ENCODE peak calls at places on chromosomes 16 and 17, in six cellular contexts. J, Z, X, I, B and V are unnamed samples.

GRCh38 chr16:21656795-21657768 is 4.7 kb upstream of the IGSF6 start:
- DNase-seq in I (no peak), B (peak), Z (peak), J (peak), X (no peak), V (no peak)

GRCh38 chr17:79070266-79070880 is 4.3 kb upstream of the ENGASE start:
- DNase-seq in J (no peak), X (no peak), Z (no peak), B (no peak), I (no peak), V (no peak)

GRCh38 chr16:77896357-77896972 is 108.1 kb downstream of the VAT1L start:
- DNase-seq in B (no peak), Z (peak), J (no peak), I (no peak), X (no peak), V (no peak)

GRCh38 chr17:59329558-59330313 is 1.7 kb upstream of the YPEL2 start:
- DNase-seq in X (no peak), J (peak), Z (peak), I (peak), B (peak), V (no peak)

GRCh38 chr16:11056989-11057645 is 112.8 kb downstream of the CLEC16A start:
- DNase-seq in Z (no peak), J (no peak), X (no peak), I (no peak), B (no peak), V (no peak)

GRCh38 chr17:66976781-66977201 is 12.3 kb downstream of the CACNG4 start:
- DNase-seq in B (no peak), J (peak), I (no peak), Z (no peak), X (no peak), V (no peak)

GRCh38 chr16:88735616-88736015 is 29.3 kb downstream of the CTU2 start:
- DNase-seq in B (no peak), J (no peak), I (no peak), Z (no peak), X (no peak), V (no peak)

GRCh38 chr17:47686276-47686635 is 7.7 kb upstream of the TBKBP1 start:
- DNase-seq in J (no peak), Z (no peak), X (no peak), I (no peak), B (peak), V (no peak)

GRCh38 chr16:85369741-85370528 is 243.2 kb upstream of the GSE1 start:
- DNase-seq in X (peak), J (peak), Z (peak), B (no peak), I (peak), V (peak)

GRCh38 chr16:86986136-86986535 is 331.1 kb downstream of the C16orf95 start:
- DNase-seq in J (no peak), B (no peak), X (no peak), Z (no peak), I (no peak), V (no peak)

GRCh38 chr16:19524356-19524865 is 669 bp downstream of the CCP110 start:
- DNase-seq in B (no peak), X (no peak), J (no peak), Z (peak), I (no peak), V (no peak)

GRCh38 chr17:48441231-48441711 is 11.3 kb upstream of the SKAP1 start:
- DNase-seq in X (no peak), Z (no peak), I (no peak), B (no peak), J (no peak), V (no peak)

GRCh38 chr16:47460301-47460754 is 535 bp downstream of the ITFG1 start:
- DNase-seq in B (no peak), J (peak), Z (no peak), X (no peak), I (no peak), V (no peak)

GRCh38 chr16:11315499-11315898 is 29.8 kb upstream of the RMI2 start:
- DNase-seq in Z (no peak), I (no peak), J (peak), X (no peak), B (peak), V (no peak)

GRCh38 chr17:29111816-29112499 is 68.2 kb downstream of the MYO18A start:
- DNase-seq in X (no peak), J (peak), I (peak), Z (peak), B (peak), V (peak)

GRCh38 chr16:75216127-75216526 is 2.7 kb upstream of the CTRB1 start:
- DNase-seq in Z (no peak), I (peak), X (no peak), J (no peak), B (no peak), V (no peak)

GRCh38 chr16:88384222-88385111 is 1.7 kb downstream of the ZNF469 start:
- DNase-seq in Z (no peak), J (no peak), B (no peak), I (peak), X (no peak), V (no peak)

GRCh38 chr17:48834973-48835372 is 4.1 kb downstream of the CALCOCO2 start:
- DNase-seq in B (no peak), X (no peak), Z (no peak), I (no peak), J (no peak), V (no peak)

GRCh38 chr16:62068747-62069146 is 32.5 kb upstream of the CDH8 start:
- DNase-seq in X (no peak), J (peak), B (no peak), Z (no peak), I (no peak), V (no peak)

GRCh38 chr16:57091200-57091989 is 988 bp upstream of the CPNE2 start:
- DNase-seq in Z (peak), X (peak), J (peak), I (peak), B (peak), V (no peak)

GRCh38 chr16:87434146-87434667 is 42.1 kb downstream of the MAP1LC3B start:
- DNase-seq in B (no peak), J (no peak), X (no peak), Z (no peak), I (no peak), V (no peak)

GRCh38 chr16:63856537-63856936 is 1265.3 kb downstream of the CDH11 start:
- DNase-seq in X (no peak), I (no peak), J (no peak), Z (no peak), B (no peak), V (no peak)

GRCh38 chr16:48452991-48453760 is 68.0 kb upstream of the SIAH1 start:
- DNase-seq in Z (no peak), J (no peak), I (no peak), B (no peak), X (no peak), V (peak)

GRCh38 chr17:60390881-60391418 is 983 bp downstream of the USP32 start:
- DNase-seq in I (no peak), B (peak), Z (peak), X (no peak), J (peak), V (no peak)

GRCh38 chr16:24073321-24073720 is 182.8 kb upstream of the CACNG3 start:
- DNase-seq in Z (no peak), I (no peak), J (no peak), X (no peak), B (no peak), V (no peak)

GRCh38 chr17:47844814-47845453 is 3.9 kb upstream of the SCRN2 start:
- DNase-seq in X (no peak), I (no peak), Z (no peak), B (peak), J (peak), V (no peak)

GRCh38 chr16:86517652-86518258 is 7.4 kb downstream of the FOXF1 start:
- DNase-seq in I (no peak), J (peak), X (no peak), B (peak), Z (peak), V (peak)

GRCh38 chr17:11383157-11383556 is 142.1 kb downstream of the SHISA6 start:
- DNase-seq in J (no peak), Z (no peak), I (no peak), B (no peak), X (no peak), V (no peak)

GRCh38 chr17:64183815-64184397 is 54.0 kb upstream of the ERN1 start:
- DNase-seq in I (no peak), Z (no peak), J (peak), B (peak), X (no peak), V (no peak)

GRCh38 chr17:19348806-19349205 is 13.7 kb downstream of the B9D1 start:
- DNase-seq in I (no peak), Z (no peak), X (no peak), J (no peak), B (no peak), V (no peak)

GRCh38 chr17:41486809-41487530 is 2.7 kb downstream of the KRT36 start:
- DNase-seq in Z (peak), B (no peak), X (no peak), I (peak), J (no peak), V (peak)

GRCh38 chr17:74385201-74385600 is 17.9 kb downstream of the GPR142 start:
- DNase-seq in I (no peak), Z (no peak), X (no peak), B (no peak), J (no peak), V (no peak)

GRCh38 chr17:74379495-74380085 is 12.3 kb downstream of the GPR142 start:
- DNase-seq in J (peak), B (peak), Z (peak), I (peak), X (peak), V (peak)

GRCh38 chr17:74383140-74383539 is 15.8 kb downstream of the GPR142 start:
- DNase-seq in B (no peak), X (no peak), J (no peak), I (no peak), Z (no peak), V (no peak)

GRCh38 chr17:74380086-74380958 is 13.0 kb downstream of the GPR142 start:
- DNase-seq in B (no peak), I (no peak), J (peak), X (no peak), Z (no peak), V (peak)

DNA sequence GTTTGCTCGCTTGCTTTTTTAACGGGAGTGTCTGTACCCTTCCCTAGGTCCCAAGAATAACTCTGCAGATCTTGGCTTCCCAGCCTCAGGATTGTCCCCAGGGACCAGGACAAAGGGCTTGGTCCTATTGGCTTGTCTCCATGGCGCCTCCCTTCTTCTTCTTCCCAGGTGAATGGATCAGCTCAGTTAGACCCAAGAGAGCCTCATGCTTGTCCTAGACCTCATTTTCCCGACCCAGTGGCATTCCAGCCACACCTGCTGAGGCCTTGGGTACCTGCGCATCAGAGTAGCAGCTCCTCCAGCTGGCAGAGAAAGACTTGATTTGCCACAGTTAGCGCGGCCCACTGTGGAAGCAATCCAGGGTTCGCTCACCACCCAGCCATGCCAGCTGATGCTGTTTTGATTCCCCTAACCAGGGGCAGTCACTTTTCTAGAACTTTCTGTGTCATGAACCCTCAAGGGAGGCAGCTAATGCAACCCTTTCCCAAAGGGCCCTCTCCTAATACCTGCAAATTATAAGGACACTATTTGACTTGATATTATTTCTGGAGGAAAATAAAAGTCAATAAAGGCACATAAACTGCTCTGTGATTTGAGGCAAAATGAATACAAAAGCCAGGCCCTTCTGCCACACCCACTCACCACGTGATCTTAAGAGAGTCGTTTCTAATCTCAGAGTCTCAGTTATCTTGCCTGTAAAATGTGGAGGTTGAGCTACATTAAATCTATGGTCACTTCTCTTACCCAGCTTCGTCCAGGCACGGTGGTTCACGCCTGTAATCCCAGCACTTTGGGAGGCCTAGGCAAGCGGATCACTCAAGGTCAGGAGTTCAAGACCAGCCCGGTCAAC is 13.9 kb downstream of the GPR142 start:
- DNase-seq in X (no peak), I (no peak), B (no peak), Z (no peak), J (no peak), V (no peak)
- H3K4me3 ChIP-seq in X (peak), I (no peak), B (no peak), Z (no peak), J (no peak), V (no peak)

DNA sequence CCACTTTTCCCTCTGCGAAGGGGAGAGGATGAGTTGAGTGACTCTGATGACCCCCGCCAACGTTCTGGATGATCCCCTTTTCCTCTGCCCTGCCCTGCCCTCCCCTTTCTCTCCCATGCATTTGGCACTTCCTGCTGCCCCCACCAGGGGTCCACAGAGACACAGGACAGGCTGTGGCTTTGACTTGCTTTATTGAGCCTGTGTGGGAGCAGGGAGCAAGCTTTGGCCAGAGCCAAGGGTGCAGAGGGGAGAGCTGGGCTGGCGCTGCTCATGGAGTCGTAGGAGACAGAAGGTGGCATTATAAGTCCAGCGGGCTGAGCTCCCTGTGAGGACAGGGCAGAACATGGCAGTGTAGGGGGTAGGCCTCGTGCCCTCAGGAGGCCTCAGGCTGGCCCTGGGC is 1.6 kb downstream of the PPY start:
- DNase-seq in I (no peak), Z (peak), J (peak), X (no peak), B (peak), V (no peak)
- TF ChIP-seq CTCF in I (no peak), Z (peak), J (peak), X (peak), B (peak), V (no peak)

GRCh38 chr17:40481106-40481505 is 20.3 kb downstream of the TNS4 start:
- DNase-seq in Z (no peak), B (no peak), J (no peak), X (no peak), I (no peak), V (no peak)
- H3K27ac ChIP-seq in Z (no peak), B (no peak), J (peak), X (no peak), I (no peak), V (peak)

GRCh38 chr16:3832669-3833068 is 47.8 kb downstream of the CREBBP start:
- DNase-seq in I (no peak), Z (no peak), X (no peak), J (no peak), B (no peak), V (no peak)
- H3K4me3 ChIP-seq in I (no peak), Z (no peak), X (no peak), J (no peak), B (no peak), V (no peak)

GRCh38 chr16:3566990-3567389 is 10.2 kb downstream of the NLRC3 start:
- DNase-seq in Z (no peak), X (no peak), B (no peak), J (no peak), I (no peak), V (no peak)

GRCh38 chr16:3574195-3574594 is 3.0 kb downstream of the NLRC3 start:
- DNase-seq in J (no peak), X (no peak), B (no peak), Z (no peak), I (no peak), V (no peak)

GRCh38 chr16:3573146-3573815 is 3.9 kb downstream of the NLRC3 start:
- DNase-seq in B (no peak), Z (no peak), J (no peak), I (no peak), X (no peak), V (no peak)

GRCh38 chr16:3569851-3570250 is 7.4 kb downstream of the NLRC3 start:
- DNase-seq in I (no peak), Z (no peak), J (no peak), X (no peak), B (no peak), V (no peak)

DNA sequence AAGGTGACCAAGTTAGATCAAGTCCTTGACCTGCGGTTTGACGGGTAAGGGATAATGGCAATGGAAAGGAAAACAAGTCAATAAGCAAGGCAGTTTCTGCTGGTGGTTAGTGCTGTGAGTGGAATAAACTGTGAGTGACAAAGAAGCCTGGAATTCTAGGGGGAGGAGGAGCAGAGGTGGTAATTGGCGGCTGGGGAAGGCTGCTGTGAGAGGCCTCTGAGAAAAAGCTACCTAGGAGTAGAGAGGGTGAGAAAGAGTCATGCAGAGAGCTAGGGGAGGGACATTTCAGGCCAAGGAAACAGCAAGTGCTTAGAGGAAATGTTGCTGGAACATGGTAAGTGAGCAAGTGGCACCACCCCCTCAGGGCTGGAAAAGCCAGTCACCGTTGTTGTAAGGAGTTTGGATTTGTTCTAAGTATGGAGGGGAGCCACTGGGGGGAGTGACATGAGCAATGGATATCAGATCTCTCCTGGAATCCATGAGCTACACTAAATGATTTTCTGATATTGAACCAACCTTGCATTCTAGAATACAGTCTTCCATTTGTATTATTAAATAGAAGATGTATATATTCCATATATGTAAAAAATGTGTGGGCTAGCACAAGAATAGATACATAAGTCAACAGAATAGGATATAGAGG is 6.7 kb downstream of the NLRC3 start:
- DNase-seq in X (no peak), J (no peak), Z (no peak), I (no peak), B (no peak), V (no peak)
- TF ChIP-seq CTCF in X (no peak), J (no peak), Z (no peak), I (no peak), B (no peak), V (no peak)

GRCh38 chr16:17965131-17965530 is 371.4 kb downstream of the NPIPA8 start:
- DNase-seq in X (no peak), B (no peak), Z (no peak), I (no peak), J (no peak), V (no peak)

GRCh38 chr16:17972460-17972943 is 364.0 kb downstream of the NPIPA8 start:
- DNase-seq in I (no peak), Z (no peak), J (no peak), B (no peak), X (no peak), V (peak)

GRCh38 chr16:17970816-17971291 is 365.7 kb downstream of the NPIPA8 start:
- DNase-seq in J (no peak), B (no peak), I (no peak), Z (no peak), X (no peak), V (no peak)

DNA sequence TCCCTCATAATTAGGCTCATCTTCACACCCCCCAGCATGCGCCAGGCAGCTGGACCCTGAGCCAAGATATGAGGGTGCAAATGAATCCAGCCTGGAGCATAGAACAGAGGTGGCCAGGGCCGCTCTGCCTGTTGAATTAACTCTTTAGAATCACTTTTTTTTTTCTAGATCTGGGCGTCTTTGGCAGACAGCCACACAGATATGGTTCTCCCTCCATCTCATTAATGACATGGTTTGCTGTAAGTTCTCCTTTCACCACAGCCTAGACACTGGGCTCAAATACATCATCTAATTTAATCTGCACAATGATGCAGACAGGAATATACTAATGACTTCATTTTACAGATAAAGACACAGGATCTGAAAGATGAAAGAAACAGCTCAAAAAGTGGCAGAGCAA is 366.2 kb downstream of the NPIPA8 start:
- DNase-seq in Z (no peak), I (no peak), B (no peak), J (no peak), X (no peak), V (no peak)
- H3K27ac ChIP-seq in Z (no peak), I (no peak), B (no peak), J (no peak), X (no peak), V (no peak)

GRCh38 chr17:43721537-43722268 is 36.9 kb downstream of the SOST start:
- DNase-seq in Z (no peak), X (no peak), J (peak), B (peak), I (no peak), V (no peak)
- H3K4me3 ChIP-seq in Z (no peak), X (no peak), J (no peak), B (no peak), I (no peak), V (no peak)

GRCh38 chr17:80984749-80985148 is 6.9 kb upstream of the CHMP6 start:
- DNase-seq in X (no peak), J (no peak), B (peak), I (no peak), Z (peak), V (peak)
- TF ChIP-seq CTCF in X (no peak), J (no peak), B (peak), I (no peak), Z (peak), V (peak)